ENCODE peak calls at places on chromosomes 1 and 21, in five cellular contexts. P, Q, N, O and G are unnamed samples.

GRCh38 chr1:240666548-240667198 is 54.7 kb upstream of the GREM2 start:
- DNase-seq in P (no peak), Q (no peak), N (no peak), O (no peak), G (no peak)

GRCh38 chr1:6141601-6142000 is 38.5 kb downstream of the CHD5 start:
- DNase-seq in P (no peak), Q (peak; percentile 65), N (peak; percentile 67), O (no peak), G (peak; percentile 36)

GRCh38 chr1:21707086-21707840 is 38.1 kb upstream of the RAP1GAP start:
- DNase-seq in P (no peak), Q (no peak), N (no peak), O (no peak), G (no peak)

GRCh38 chr1:181104790-181105133 is 16.3 kb downstream of the IER5 start:
- DNase-seq in P (no peak), Q (peak; percentile 71), N (no peak), O (peak; percentile 39), G (no peak)

GRCh38 chr1:223652436-223652901 is 13.0 kb downstream of the CAPN8 start:
- DNase-seq in P (peak; percentile 15), Q (no peak), N (peak; percentile 50), O (no peak), G (no peak)

GRCh38 chr1:59707216-59707615 is 107.5 kb upstream of the HOOK1 start:
- DNase-seq in P (no peak), Q (no peak), N (no peak), O (no peak), G (no peak)

GRCh38 chr1:18949689-18950414 is 6.6 kb downstream of the IFFO2 start:
- DNase-seq in P (no peak), Q (no peak), N (no peak), O (peak; percentile 48), G (no peak)

GRCh38 chr1:233635765-233636502 is 22.0 kb downstream of the KCNK1 start:
- DNase-seq in P (no peak), Q (peak; percentile 92), N (peak; percentile 56), O (no peak), G (no peak)

GRCh38 chr1:35269190-35269988 is 880 bp downstream of the ZMYM4 start:
- DNase-seq in P (no peak), Q (no peak), N (peak; percentile 47), O (no peak), G (peak; percentile 34)

GRCh38 chr1:30145723-30146263 is 577.6 kb downstream of the MATN1 start:
- DNase-seq in P (no peak), Q (no peak), N (no peak), O (no peak), G (no peak)

GRCh38 chr1:28718601-28719331 is 18.0 kb upstream of the YTHDF2 start:
- DNase-seq in P (no peak), Q (peak; percentile 63), N (no peak), O (no peak), G (no peak)

GRCh38 chr1:177219458-177220390 is 49.0 kb downstream of the BRINP2 start:
- DNase-seq in P (no peak), Q (no peak), N (no peak), O (no peak), G (no peak)

GRCh38 chr1:85607126-85607912 is 26.8 kb downstream of the CCN1 start:
- DNase-seq in P (no peak), Q (no peak), N (peak; percentile 77), O (peak; percentile 85), G (no peak)

GRCh38 chr21:43916691-43917514 is 51.9 kb downstream of the AGPAT3 start:
- DNase-seq in P (no peak), Q (peak; percentile 75), N (peak; percentile 49), O (no peak), G (no peak)

GRCh38 chr1:180258935-180259334 is 28.9 kb downstream of the LHX4 start:
- DNase-seq in P (no peak), Q (no peak), N (no peak), O (no peak), G (no peak)

GRCh38 chr1:53316058-53316741 is 11.7 kb downstream of the LRP8 start:
- DNase-seq in P (peak; percentile 86), Q (no peak), N (no peak), O (no peak), G (no peak)

GRCh38 chr1:71053758-71054157 is 6.1 kb upstream of the PTGER3 start:
- DNase-seq in P (no peak), Q (no peak), N (no peak), O (no peak), G (no peak)

GRCh38 chr1:29052100-29052499 is 71.6 kb downstream of the TMEM200B start:
- DNase-seq in P (no peak), Q (no peak), N (no peak), O (no peak), G (no peak)

GRCh38 chr1:192805832-192806323 is 3.0 kb upstream of the RGS2 start:
- DNase-seq in P (peak; percentile 50), Q (peak; percentile 46), N (no peak), O (peak; percentile 68), G (peak; percentile 95)

GRCh38 chr1:15617874-15618684 is 821 bp downstream of the DDI2 start:
- DNase-seq in P (peak; percentile 73), Q (peak; percentile 72), N (peak; percentile 71), O (peak; percentile 74), G (peak; percentile 28)

GRCh38 chr1:94792473-94792875 is 27.7 kb upstream of the SLC44A3 start:
- DNase-seq in P (no peak), Q (no peak), N (no peak), O (no peak), G (peak; percentile 33)

GRCh38 chr1:243341074-243341473 is 85.2 kb downstream of the SDCCAG8 start:
- DNase-seq in P (no peak), Q (no peak), N (no peak), O (no peak), G (no peak)

GRCh38 chr1:65267291-65268087 is 41.9 kb upstream of the DNAJC6 start:
- DNase-seq in P (peak; percentile 44), Q (peak; percentile 47), N (no peak), O (no peak), G (no peak)

GRCh38 chr1:76254165-76255043 is 179.9 kb downstream of the ST6GALNAC3 start:
- DNase-seq in P (no peak), Q (no peak), N (no peak), O (no peak), G (no peak)

GRCh38 chr1:77361621-77362020 is 79.8 kb downstream of the AK5 start:
- DNase-seq in P (no peak), Q (no peak), N (no peak), O (no peak), G (no peak)

GRCh38 chr1:182478238-182478637 is 28.3 kb downstream of the RGSL1 start:
- DNase-seq in P (no peak), Q (no peak), N (no peak), O (no peak), G (no peak)

GRCh38 chr21:14945176-14945575 is 119.6 kb downstream of the NRIP1 start:
- DNase-seq in P (no peak), Q (no peak), N (no peak), O (no peak), G (no peak)

GRCh38 chr1:54683453-54683852 is 32.2 kb upstream of the TTC4 start:
- DNase-seq in P (no peak), Q (no peak), N (no peak), O (no peak), G (no peak)
- TF ChIP-seq CTCF in P (no peak), Q (no peak), N (no peak), O (no peak), G (no peak)

GRCh38 chr1:1020415-1021009 is 592 bp downstream of the AGRN start:
- DNase-seq in P (peak; percentile 71), Q (peak; percentile 75), N (no peak), O (no peak), G (no peak)

GRCh38 chr1:1021010-1021845 is 1.3 kb downstream of the AGRN start:
- DNase-seq in P (peak; percentile 75), Q (peak; percentile 75), N (no peak), O (no peak), G (no peak)

GRCh38 chr1:1021860-1022259 is 1.9 kb downstream of the AGRN start:
- DNase-seq in P (no peak), Q (peak; percentile 28), N (no peak), O (no peak), G (no peak)

GRCh38 chr1:1020000-1020404 is at the start of gene AGRN:
- DNase-seq in P (peak; percentile 92), Q (no peak), N (no peak), O (no peak), G (no peak)

DNA sequence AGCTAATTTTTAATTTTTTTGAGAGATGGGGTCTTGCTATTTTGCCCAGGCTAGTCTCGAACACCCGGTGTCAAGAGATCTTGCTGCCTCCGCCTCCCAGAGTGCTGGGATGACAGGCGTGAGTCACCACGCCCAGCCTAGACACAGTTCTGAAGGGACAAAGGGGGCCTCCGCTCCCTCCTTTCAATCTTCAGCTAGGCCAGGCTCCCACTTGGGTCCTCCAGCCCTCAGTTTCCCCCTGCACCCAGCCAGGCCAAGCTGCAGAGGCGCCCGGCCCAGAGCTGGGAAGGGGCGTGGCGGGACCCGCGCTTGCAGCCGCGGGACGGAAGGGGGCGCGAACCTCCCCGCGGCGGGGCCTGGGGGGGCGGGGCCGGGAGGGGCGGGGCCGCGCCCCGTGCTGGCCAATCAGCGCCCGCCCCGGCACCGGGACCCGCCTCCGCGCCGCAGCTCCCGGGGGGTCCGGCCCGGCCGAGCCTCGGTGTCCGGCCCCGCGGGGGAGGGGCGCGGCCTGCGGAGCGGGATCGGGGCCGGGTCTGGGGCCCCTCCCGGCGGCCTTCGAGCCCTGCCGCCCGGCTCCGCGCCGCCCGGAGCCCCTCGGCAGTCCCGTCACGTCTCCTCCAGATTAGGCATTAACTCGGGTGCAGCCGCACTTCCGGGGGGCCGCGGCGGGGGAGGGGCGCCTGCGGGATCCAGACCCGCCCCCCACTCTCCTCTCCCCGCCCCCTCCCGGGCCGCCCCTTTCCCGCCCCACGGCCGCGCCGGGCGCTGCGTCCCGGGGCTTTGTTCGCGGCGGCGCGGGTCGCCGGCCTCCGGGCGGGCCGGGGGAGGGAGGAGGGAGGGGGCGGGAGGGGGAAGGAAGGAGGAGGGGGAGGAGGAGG is 559 bp upstream of the AGRN start:
- DNase-seq in P (peak; percentile 99), Q (peak; percentile 98), N (peak; percentile 84), O (peak; percentile 88), G (no peak)
- H3K4me3 ChIP-seq in P (no peak overlapping the region), Q (peak overlapping the region; percentile 55), N (peak overlapping the region; percentile 83), O (peak overlapping the region; percentile 55), G (peak overlapping the region; percentile 47)

DNA sequence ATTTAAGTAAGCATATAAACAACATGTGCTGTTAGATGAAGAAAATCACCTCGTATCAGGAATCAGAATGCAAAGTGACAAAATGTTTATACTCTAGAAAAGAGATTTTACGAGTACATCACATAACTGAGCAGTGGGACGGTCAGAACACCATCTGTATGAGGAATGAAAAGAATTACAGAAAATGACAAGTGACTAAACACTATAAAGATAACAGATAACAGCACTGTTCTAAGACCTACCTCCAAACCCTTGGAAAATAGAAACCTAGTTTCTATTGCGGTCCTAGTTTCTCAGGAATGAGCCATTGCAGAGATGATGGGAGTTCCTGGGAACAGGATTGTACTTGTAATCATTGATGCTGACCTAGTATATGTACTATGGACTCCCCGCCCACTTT is 839.4 kb upstream of the ADAMTS5 start:
- DNase-seq in P (no peak), Q (no peak), N (no peak), O (no peak), G (no peak)
- TF ChIP-seq GABPA in P (no peak), Q (no peak), N (no peak), O (no peak), G (no peak)

GRCh38 chr1:55490556-55490955 is 275.4 kb upstream of the USP24 start:
- DNase-seq in P (no peak), Q (no peak), N (no peak), O (no peak), G (no peak)
- TF ChIP-seq CTCF in P (no peak), Q (no peak), N (no peak), O (no peak), G (no peak)